ENCODE peak calls at places on chromosomes 6 and 20, in eight cellular contexts. L is stomach, Q is tibial artery, A is heart left ventricle, V is natural killer cell, M is cardiac muscle cell, F is lower leg skin, B is fibroblast of mammary gland. Y is an unnamed sample.

GRCh38 chr6:10307476-10307875 is 107.4 kb downstream of the TFAP2A start:
- DNase-seq in L (no peak), Q (no peak), V (no peak), M (no peak), A (no peak), B (no peak), F (no peak), Y (no peak)

GRCh38 chr20:1517010-1517409 is 25.8 kb upstream of the SIRPB2 start:
- DNase-seq in M (no peak), L (no peak), V (no peak), F (no peak), Q (no peak), A (no peak), B (no peak), Y (no peak)

GRCh38 chr20:10249048-10249770 is 30.6 kb downstream of the SNAP25 start:
- DNase-seq in A (no peak), M (peak), V (no peak), Q (no peak), F (no peak), B (no peak), L (no peak), Y (no peak)

GRCh38 chr20:10040070-10040970 is 5.5 kb downstream of the ANKEF1 start:
- DNase-seq in L (no peak), V (no peak), A (no peak), F (no peak), B (peak), Q (no peak), M (peak), Y (no peak)

GRCh38 chr20:10558635-10559187 is 115.1 kb downstream of the JAG1 start:
- DNase-seq in M (peak), Q (no peak), B (peak), V (peak), F (no peak), L (no peak), A (no peak), Y (no peak)

GRCh38 chr20:1509237-1509636 is 18.0 kb upstream of the SIRPB2 start:
- DNase-seq in F (no peak), L (no peak), M (peak), Q (no peak), V (no peak), A (no peak), B (peak), Y (no peak)

GRCh38 chr6:11854418-11855165 is 76.0 kb upstream of the ADTRP start:
- DNase-seq in M (peak), A (no peak), Q (no peak), V (no peak), B (peak), F (no peak), L (no peak), Y (no peak)

GRCh38 chr6:20770776-20771175 is 236.5 kb downstream of the CDKAL1 start:
- DNase-seq in Q (no peak), A (no peak), F (no peak), L (no peak), V (no peak), B (peak), M (no peak), Y (no peak)

GRCh38 chr6:16134430-16134829 is 5.5 kb downstream of the MYLIP start:
- DNase-seq in F (no peak), B (no peak), Q (no peak), A (no peak), L (no peak), V (no peak), M (no peak), Y (no peak)
- TF ChIP-seq CTCF in F (no peak), B (no peak), Q (no peak), A (no peak), L (no peak), V (no peak), M (no peak), Y (no peak)

DNA sequence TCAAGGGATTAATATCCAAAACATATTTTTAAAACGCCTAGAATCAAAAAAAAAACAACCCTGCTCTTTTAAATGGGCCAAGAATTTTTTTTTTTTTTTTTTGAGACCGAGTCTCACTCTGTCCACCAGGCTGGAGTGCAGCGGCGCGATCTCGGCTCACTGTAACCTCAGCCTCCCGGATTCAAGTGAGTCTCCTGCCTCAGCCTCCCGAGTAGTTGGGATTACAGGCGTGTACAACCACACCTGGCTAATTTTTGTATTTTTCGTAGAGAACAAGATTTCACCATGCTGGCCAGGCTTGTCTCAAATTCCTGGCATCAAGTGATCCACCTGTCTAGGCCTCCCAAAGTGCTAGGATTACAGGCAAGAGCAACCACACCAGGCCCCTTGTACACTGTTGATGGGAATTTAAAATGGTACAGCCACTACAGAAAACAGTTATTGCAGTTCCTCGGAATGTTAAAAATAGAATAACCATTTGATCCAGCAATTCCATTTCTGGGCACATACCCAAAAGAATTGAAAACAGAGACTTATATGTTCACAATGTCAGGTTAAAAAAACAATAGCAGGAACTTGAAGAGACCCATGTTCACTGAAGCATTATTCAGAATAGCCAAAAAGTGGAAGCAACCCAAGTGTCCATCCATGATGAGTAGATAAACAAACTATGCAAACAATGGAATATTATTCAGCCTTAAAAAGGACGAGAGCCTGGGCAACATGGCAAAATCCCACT is 3.1 kb upstream of the MYL9 start:
- DNase-seq in B (peak), L (no peak), M (peak), Q (peak), A (no peak), F (no peak), V (no peak), Y (no peak)
- TF ChIP-seq CTCF in B (no peak), L (no peak), M (no peak), Q (peak), A (no peak), F (no peak), V (no peak), Y (no peak)

GRCh38 chr6:168057836-168058235 is 21.2 kb downstream of the FRMD1 start:
- DNase-seq in Q (no peak), B (no peak), F (no peak), L (no peak), V (no peak), A (no peak), M (no peak), Y (no peak)

GRCh38 chr6:168062346-168063289 is 16.4 kb downstream of the FRMD1 start:
- DNase-seq in M (no peak), L (no peak), F (no peak), A (no peak), B (no peak), V (no peak), Q (no peak), Y (no peak)

GRCh38 chr6:168061269-168062210 is 17.5 kb downstream of the FRMD1 start:
- DNase-seq in Q (no peak), B (no peak), L (peak), M (no peak), F (no peak), A (no peak), V (no peak), Y (no peak)

GRCh38 chr6:168058691-168059551 is 20.1 kb downstream of the FRMD1 start:
- DNase-seq in L (no peak), A (no peak), V (no peak), B (no peak), F (no peak), M (no peak), Q (no peak), Y (no peak)

DNA sequence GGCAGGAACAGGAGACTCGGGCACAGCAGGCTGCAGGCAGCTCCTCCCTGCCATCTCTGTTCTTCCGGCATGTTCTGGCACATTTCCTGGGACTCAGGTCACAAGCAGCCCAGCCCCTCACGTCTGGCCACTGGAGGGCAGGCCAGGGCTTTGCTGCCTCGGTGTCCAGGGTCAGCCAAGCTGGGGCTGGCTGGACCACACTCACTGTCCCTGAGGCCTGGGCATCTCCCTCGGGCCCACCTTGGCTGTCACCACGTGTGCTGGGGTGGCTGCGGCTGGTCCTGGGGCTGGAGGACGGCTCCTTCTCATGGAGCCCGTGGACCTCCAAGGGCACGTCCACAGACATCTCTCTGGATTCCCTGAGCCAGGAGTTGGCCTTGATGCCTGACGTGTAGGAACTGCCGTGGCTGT is 18.5 kb downstream of the FRMD1 start:
- DNase-seq in A (peak), V (no peak), F (no peak), Q (peak), B (peak), M (peak), L (peak), Y (no peak)
- TF ChIP-seq CTCF in A (peak), V (no peak), F (no peak), Q (peak), B (peak), M (peak), L (peak), Y (no peak)

DNA sequence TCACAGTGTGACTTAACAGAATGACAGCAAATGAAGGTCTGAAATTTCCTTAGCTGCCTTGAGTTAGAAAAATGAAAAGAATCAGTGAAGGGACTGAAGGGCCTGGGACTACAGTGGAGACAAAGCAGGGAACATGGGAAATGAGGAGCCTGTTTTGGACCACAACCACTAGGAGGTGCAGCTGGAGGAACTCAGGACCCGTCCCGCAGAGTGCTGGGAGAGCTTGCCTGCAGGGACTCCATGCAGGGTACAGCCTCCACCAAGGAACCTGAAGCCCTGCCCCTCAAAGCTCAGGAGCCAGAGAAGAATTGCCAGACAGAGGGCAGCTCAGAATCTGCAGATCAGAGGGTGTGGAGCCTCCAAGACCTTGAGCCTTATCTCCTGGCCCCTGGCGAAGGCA is 50.7 kb downstream of the LRFN2 start:
- DNase-seq in B (no peak), F (no peak), A (no peak), L (no peak), Q (no peak), V (no peak), M (peak), Y (no peak)
- TF ChIP-seq CTCF in B (peak), F (no peak), A (no peak), L (no peak), Q (no peak), V (no peak), M (peak), Y (no peak)

GRCh38 chr20:36919715-36920333 is 31.7 kb downstream of the SAMHD1 start:
- DNase-seq in L (no peak), Q (no peak), A (no peak), B (peak), M (peak), V (no peak), F (no peak), Y (no peak)
- TF ChIP-seq CTCF in L (peak), Q (peak), A (peak), B (peak), M (peak), V (peak), F (no peak), Y (peak)

DNA sequence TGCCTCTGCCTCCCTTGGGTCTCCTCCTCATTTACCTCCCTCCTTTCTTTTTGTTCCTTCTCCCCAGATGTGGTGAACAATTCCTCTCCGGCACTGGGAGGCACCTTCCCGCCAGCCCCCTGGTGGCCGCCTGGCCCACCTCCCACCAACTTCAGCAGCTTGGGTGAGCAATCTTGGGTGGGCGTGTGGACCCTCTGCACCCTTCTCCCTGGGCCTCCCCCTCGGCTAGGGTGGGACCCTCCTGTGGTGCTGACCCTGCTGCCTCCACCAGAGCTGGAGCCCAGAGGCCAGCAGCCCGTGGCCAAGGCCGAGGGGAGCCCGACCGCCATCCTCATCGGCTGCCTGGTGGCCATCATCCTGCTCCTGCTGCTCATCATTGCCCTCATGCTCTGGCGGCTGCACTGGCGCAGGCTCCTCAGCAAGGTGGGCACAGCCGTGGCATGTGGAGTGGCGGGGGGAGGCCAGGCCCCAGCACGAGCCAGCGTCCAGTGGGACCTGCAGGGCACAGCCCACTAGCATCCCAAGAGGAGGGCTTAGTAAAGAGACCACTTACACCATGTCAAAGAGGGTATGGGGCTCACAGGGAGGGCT is 8.8 kb downstream of the DDR1 start:
- DNase-seq in F (peak), V (no peak), L (no peak), B (no peak), M (no peak), Q (no peak), A (no peak), Y (no peak)
- TF ChIP-seq CTCF in F (no peak), V (no peak), L (no peak), B (no peak), M (peak), Q (no peak), A (no peak), Y (no peak)

GRCh38 chr6:69866351-69867074 is at the start of gene COL19A1:
- DNase-seq in L (no peak), Q (no peak), M (no peak), V (peak), F (no peak), A (peak), B (no peak), Y (peak)

GRCh38 chr6:69865126-69865525 is 1.2 kb upstream of the COL19A1 start:
- DNase-seq in A (no peak), M (peak), Q (no peak), B (peak), L (no peak), F (no peak), V (no peak), Y (no peak)

GRCh38 chr6:69868961-69869360 is 2.6 kb downstream of the COL19A1 start:
- DNase-seq in F (no peak), Q (no peak), A (no peak), M (no peak), B (no peak), L (no peak), V (no peak), Y (no peak)

GRCh38 chr6:69868252-69868804 is 2.0 kb downstream of the COL19A1 start:
- DNase-seq in L (no peak), F (no peak), Q (no peak), M (no peak), A (no peak), B (no peak), V (no peak), Y (no peak)

DNA sequence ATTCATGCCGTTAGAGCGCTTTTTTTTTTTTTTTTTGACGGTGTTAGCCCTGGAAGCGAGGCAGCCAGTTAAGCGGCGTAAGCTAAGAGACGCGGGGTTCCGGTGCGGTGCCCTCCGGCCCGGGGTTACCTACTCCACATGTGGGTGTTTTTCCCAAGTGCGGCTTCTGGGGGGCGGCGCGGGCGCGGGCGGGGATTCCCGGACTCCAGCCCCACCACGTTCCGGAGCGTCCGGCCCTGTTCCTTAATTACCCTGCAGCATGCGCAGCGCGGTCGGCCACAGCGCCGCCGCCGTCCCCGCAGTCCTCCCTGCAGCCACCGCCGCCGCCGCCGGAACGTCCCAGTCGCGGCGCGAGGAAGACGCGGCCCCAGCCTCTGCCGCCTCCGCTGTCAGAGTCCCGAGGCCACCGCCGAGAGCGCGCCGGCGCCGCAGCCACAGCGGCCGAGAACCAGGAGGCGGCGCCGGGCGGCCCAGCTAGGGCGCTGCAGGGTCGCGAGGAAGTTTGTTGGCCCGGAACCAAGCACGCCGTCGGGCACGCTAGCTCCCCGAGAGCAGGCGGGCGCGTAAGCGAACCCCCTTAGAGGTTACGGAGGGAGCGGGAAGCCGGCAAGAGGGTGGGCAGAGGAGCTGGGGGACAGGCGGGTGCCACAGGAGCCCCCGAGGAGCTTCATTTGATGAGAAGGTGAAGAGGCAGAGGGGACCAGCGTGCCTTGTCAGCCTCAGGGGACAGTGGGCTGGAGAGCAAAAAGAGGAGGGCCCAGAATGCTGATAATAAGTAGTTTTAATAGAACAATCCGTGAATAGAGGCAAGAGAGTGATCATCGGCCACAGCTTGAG is 937 bp downstream of the COL19A1 start:
- DNase-seq in B (peak), Q (peak), L (peak), A (peak), F (peak), V (peak), M (peak), Y (peak)
- TF ChIP-seq CTCF in B (no peak), Q (no peak), L (no peak), A (no peak), F (no peak), V (no peak), M (no peak), Y (no peak)

DNA sequence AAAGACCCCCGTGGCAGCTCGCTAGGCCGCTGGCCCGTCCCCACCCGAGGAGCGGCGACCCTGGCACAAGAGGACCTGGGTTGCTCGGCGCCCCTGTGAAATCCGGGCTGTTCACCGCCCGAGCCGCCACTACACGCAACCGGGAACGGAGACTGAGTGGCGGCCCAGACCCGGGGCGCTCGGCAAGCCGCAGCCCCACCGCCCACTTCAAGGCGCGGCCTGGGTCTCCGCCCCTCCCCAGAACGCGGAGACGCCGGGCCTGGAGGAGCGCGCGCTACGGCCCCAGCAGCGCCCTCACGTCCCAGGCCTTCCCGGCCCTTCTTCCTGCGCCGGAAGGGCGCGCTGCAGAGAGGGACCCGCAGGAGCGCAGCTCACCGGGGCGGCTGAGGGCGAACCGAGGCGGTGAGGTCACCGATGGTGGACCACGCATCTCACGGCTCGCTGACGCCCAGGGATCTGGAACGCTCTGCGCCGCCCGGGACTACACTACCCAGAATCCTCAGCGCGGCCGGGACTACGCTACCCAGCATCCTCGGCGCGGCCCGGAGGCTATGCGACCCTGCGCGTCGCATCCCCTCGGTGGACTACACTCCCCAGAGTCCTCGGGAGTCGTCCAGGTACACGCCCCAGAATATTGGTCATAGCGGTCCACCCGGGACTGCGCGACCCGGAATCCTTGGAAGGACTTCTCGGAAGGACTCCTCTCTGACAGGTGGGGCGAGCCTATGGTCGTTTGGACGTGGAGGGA is at the start of gene ZNF337:
- DNase-seq in V (peak), L (peak), F (peak), B (peak), Q (peak), M (peak), A (peak), Y (peak)
- TF ChIP-seq CTCF in V (no peak), L (no peak), F (no peak), B (no peak), Q (peak), M (peak), A (no peak), Y (no peak)